ENCODE peak calls at places on chromosomes 4 and X, in ten cellular contexts. O, G, U, C, J, P, L, I, K and W are unnamed samples.

GRCh38 chr4:32858971-32859370 is 2138.8 kb downstream of the PCDH7 start:
- DNase-seq in O (no peak), G (no peak), U (no peak), C (no peak), J (peak), P (peak), L (no peak), I (peak), K (peak), W (peak)

GRCh38 chr4:1770245-1770644 is 22.8 kb upstream of the FGFR3 start:
- DNase-seq in O (no peak), G (no peak), U (no peak), C (no peak), J (no peak), P (no peak), L (no peak), I (no peak), K (no peak), W (no peak)

GRCh38 chrX:131987252-131987651 is 35.9 kb upstream of the STK26 start:
- DNase-seq in O (peak), G (no peak), U (no peak), C (no peak), J (no peak), P (peak), L (no peak), I (no peak), K (no peak), W (no peak)

GRCh38 chrX:86887341-86887740 is 630.3 kb upstream of the KLHL4 start:
- DNase-seq in O (no peak), G (no peak), U (no peak), C (no peak), J (no peak), P (no peak), L (no peak), I (no peak), K (no peak), W (no peak)

GRCh38 chr4:7390906-7391636 is 43.7 kb downstream of the PSAPL1 start:
- DNase-seq in O (no peak), G (peak), U (no peak), C (no peak), J (no peak), P (no peak), L (peak), I (no peak), K (no peak), W (no peak)

GRCh38 chr4:112127736-112128322 is 17.4 kb upstream of the FAM241A start:
- DNase-seq in O (no peak), G (no peak), U (no peak), C (no peak), J (peak), P (no peak), L (no peak), I (peak), K (peak), W (peak)

GRCh38 chrX:40579880-40580536 is 762 bp upstream of the ATP6AP2 start:
- DNase-seq in O (no peak), G (no peak), U (no peak), C (no peak), J (no peak), P (no peak), L (no peak), I (no peak), K (no peak), W (no peak)

GRCh38 chr4:86825511-86825910 is 23.7 kb downstream of the SLC10A6 start:
- DNase-seq in O (no peak), G (no peak), U (no peak), C (no peak), J (no peak), P (no peak), L (no peak), I (no peak), K (peak), W (no peak)

GRCh38 chrX:64204252-64204651 is 1.3 kb downstream of the AMER1 start:
- DNase-seq in O (no peak), G (no peak), U (peak), C (no peak), J (no peak), P (no peak), L (peak), I (peak), K (no peak), W (peak)

GRCh38 chr4:34720563-34720962 is 1523.8 kb downstream of the ARAP2 start:
- DNase-seq in O (peak), G (no peak), U (no peak), C (no peak), J (peak), P (peak), L (no peak), I (peak), K (peak), W (peak)

GRCh38 chr4:23539969-23540368 is 349.9 kb downstream of the PPARGC1A start:
- DNase-seq in O (no peak), G (no peak), U (no peak), C (no peak), J (no peak), P (no peak), L (no peak), I (no peak), K (no peak), W (no peak)

GRCh38 chrX:109841869-109842579 is 109.0 kb upstream of the ACSL4 start:
- DNase-seq in O (no peak), G (no peak), U (no peak), C (no peak), J (no peak), P (peak), L (no peak), I (peak), K (peak), W (peak)

GRCh38 chr4:186643501-186644315 is 79.9 kb downstream of the FAT1 start:
- DNase-seq in O (no peak), G (no peak), U (no peak), C (no peak), J (peak), P (peak), L (no peak), I (peak), K (peak), W (peak)

GRCh38 chr4:23932186-23932585 is 42.3 kb upstream of the PPARGC1A start:
- DNase-seq in O (no peak), G (no peak), U (no peak), C (no peak), J (no peak), P (no peak), L (no peak), I (no peak), K (no peak), W (no peak)

GRCh38 chrX:23803931-23804381 is 21.0 kb downstream of the SAT1 start:
- DNase-seq in O (no peak), G (no peak), U (peak), C (no peak), J (no peak), P (peak), L (no peak), I (peak), K (peak), W (peak)

GRCh38 chrX:45422216-45422925 is 221.7 kb upstream of the DIPK2B start:
- DNase-seq in O (no peak), G (no peak), U (no peak), C (no peak), J (no peak), P (no peak), L (no peak), I (no peak), K (no peak), W (peak)

GRCh38 chrX:106707771-106708454 is 18.6 kb upstream of the RNF128 start:
- DNase-seq in O (no peak), G (no peak), U (peak), C (peak), J (peak), P (peak), L (no peak), I (peak), K (peak), W (peak)

GRCh38 chr4:10584042-10584441 is 100.5 kb downstream of the CLNK start:
- DNase-seq in O (no peak), G (peak), U (no peak), C (peak), J (peak), P (peak), L (no peak), I (peak), K (peak), W (peak)

GRCh38 chrX:3346436-3347329 is at the start of gene MXRA5:
- DNase-seq in O (no peak), G (no peak), U (peak), C (no peak), J (peak), P (peak), L (no peak), I (peak), K (peak), W (peak)

GRCh38 chrX:3351287-3351686 is 4.8 kb upstream of the MXRA5 start:
- DNase-seq in O (no peak), G (no peak), U (no peak), C (no peak), J (no peak), P (no peak), L (no peak), I (no peak), K (no peak), W (no peak)

GRCh38 chrX:3348191-3348590 is 1.7 kb upstream of the MXRA5 start:
- DNase-seq in O (no peak), G (no peak), U (no peak), C (no peak), J (no peak), P (no peak), L (no peak), I (no peak), K (no peak), W (no peak)

GRCh38 chrX:3345281-3346081 is 971 bp downstream of the MXRA5 start:
- DNase-seq in O (no peak), G (peak), U (peak), C (no peak), J (peak), P (peak), L (peak), I (peak), K (peak), W (peak)
- H3K4me3 ChIP-seq in O (no peak), G (no peak), U (no peak), C (peak), J (peak), P (peak), L (peak), I (peak), K (peak), W (peak)

GRCh38 chrX:10017866-10018265 is 50.7 kb downstream of the CLDN34 start:
- DNase-seq in O (no peak), G (peak), U (no peak), C (no peak), J (peak), P (peak), L (no peak), I (peak), K (peak), W (peak)
- H3K4me3 ChIP-seq in O (no peak), G (no peak), U (no peak), C (peak), J (no peak), P (peak), L (no peak), I (no peak), K (no peak), W (no peak)

GRCh38 chr4:126563389-126563788 is 1069.4 kb upstream of the INTU start:
- DNase-seq in O (no peak), G (no peak), U (no peak), C (no peak), J (no peak), P (no peak), L (no peak), I (no peak), K (no peak), W (no peak)

GRCh38 chr4:126572264-126572663 is 1060.5 kb upstream of the INTU start:
- DNase-seq in O (peak), G (no peak), U (no peak), C (no peak), J (no peak), P (no peak), L (no peak), I (no peak), K (no peak), W (no peak)

GRCh38 chr4:126564283-126564854 is 1068.4 kb upstream of the INTU start:
- DNase-seq in O (no peak), G (no peak), U (no peak), C (no peak), J (no peak), P (no peak), L (no peak), I (no peak), K (no peak), W (peak)

DNA sequence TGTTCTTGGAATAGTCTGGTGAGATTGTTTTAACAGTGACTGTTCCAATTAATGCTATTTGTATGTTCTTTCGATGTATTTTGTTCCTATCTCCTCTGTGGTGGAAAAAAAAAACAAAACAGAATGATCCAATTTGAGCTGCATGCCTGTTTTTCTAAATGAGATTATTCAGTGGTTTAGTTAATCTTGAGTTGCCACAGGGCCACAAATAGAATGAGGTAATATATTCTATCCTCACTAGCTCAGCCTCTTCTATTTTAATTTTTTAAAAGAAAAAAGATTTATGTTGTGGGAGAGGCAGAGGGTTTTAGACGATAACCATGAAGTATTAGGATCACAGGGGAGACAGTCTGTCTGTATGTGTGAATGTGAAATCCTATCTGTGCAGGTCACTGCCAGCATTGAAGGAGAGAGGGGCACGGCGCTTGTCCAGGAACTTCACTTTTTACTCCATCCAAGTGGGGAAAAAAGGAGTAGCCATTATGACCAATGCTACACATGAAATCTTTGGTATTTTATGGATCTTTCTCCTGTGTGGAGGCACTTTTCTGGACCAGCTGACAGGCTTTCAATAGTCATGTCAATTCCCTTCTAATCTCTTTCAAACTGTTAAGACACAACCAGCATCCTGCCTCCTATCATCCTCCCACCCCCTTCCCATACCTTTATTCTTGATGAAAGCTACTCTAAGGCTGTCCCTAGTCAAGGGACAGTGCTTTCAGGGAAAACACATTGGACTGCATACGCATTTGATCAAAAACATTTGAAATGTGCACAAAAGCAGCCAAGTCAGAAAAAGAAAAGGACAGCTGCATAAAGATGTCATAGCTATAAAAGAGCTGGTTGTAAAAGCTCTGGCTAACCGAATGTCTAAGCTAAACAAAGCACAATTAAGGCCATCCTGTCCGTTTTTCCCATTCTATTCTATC is 1063.8 kb upstream of the INTU start:
- DNase-seq in O (no peak), G (no peak), U (no peak), C (no peak), J (no peak), P (no peak), L (no peak), I (no peak), K (no peak), W (no peak)
- H3K4me3 ChIP-seq in O (no peak), G (no peak), U (no peak), C (no peak), J (no peak), P (no peak), L (no peak), I (no peak), K (no peak), W (no peak)

GRCh38 chr4:39713691-39714090 is 15.8 kb downstream of the UBE2K start:
- DNase-seq in O (no peak), G (no peak), U (no peak), C (no peak), J (no peak), P (peak), L (no peak), I (peak), K (peak), W (peak)
- H3K4me3 ChIP-seq in O (no peak), G (no peak), U (no peak), C (no peak), J (no peak), P (no peak), L (no peak), I (peak), K (no peak), W (no peak)

DNA sequence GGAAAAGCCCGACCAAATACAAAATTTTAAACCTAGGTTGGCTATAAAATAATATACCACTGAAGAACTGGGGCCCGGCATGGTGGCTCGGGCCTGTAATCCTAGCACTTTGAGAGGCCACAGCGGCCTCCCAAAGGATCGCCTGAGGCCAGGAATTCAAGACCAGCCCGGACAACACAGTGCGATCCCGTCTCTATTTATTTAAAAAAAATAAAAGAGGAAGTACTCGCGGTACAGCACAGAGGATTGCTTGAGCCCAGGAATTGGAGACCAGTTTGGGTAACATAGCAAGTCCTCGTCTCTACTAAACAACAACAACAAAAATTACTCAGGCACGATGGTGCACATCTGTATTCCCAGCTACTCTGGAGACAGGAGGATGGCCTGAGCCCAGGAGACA is 44.8 kb upstream of the CDKN2AIP start:
- DNase-seq in O (no peak), G (no peak), U (no peak), C (no peak), J (no peak), P (no peak), L (no peak), I (no peak), K (no peak), W (no peak)
- H3K4me3 ChIP-seq in O (no peak), G (no peak), U (no peak), C (no peak), J (no peak), P (no peak), L (no peak), I (no peak), K (no peak), W (no peak)

GRCh38 chr4:133147365-133147821 is 1.7 kb upstream of the PCDH10 start:
- DNase-seq in O (no peak), G (no peak), U (no peak), C (no peak), J (no peak), P (peak), L (no peak), I (peak), K (peak), W (no peak)
- H3K4me3 ChIP-seq in O (no peak), G (peak), U (no peak), C (peak), J (peak), P (peak), L (peak), I (peak), K (peak), W (no peak)

GRCh38 chr4:121764702-121765367 is at the start of gene SMIM43:
- DNase-seq in O (no peak), G (no peak), U (no peak), C (no peak), J (no peak), P (peak), L (no peak), I (peak), K (no peak), W (no peak)

GRCh38 chr4:121764303-121764701 is 662 bp downstream of the SMIM43 start:
- DNase-seq in O (no peak), G (no peak), U (no peak), C (no peak), J (no peak), P (no peak), L (no peak), I (no peak), K (no peak), W (no peak)

GRCh38 chr4:121765941-121766538 is 1.1 kb upstream of the SMIM43 start:
- DNase-seq in O (no peak), G (no peak), U (no peak), C (no peak), J (no peak), P (no peak), L (no peak), I (no peak), K (no peak), W (no peak)

GRCh38 chr4:121769341-121769740 is 4.4 kb upstream of the SMIM43 start:
- DNase-seq in O (no peak), G (no peak), U (no peak), C (no peak), J (no peak), P (no peak), L (no peak), I (no peak), K (no peak), W (no peak)

GRCh38 chr4:121765368-121765705 is 373 bp upstream of the SMIM43 start:
- DNase-seq in O (no peak), G (no peak), U (no peak), C (no peak), J (no peak), P (no peak), L (no peak), I (no peak), K (no peak), W (no peak)
- H3K4me3 ChIP-seq in O (no peak), G (no peak), U (no peak), C (peak), J (peak), P (peak), L (peak), I (peak), K (peak), W (peak)